ENCODE peak calls at places on chromosomes 6 and 20, in nine cellular contexts. K, W, L, Q, I, R, V, A and P are unnamed samples.

GRCh38 chr20:6704132-6704861 is 63.2 kb upstream of the BMP2 start:
- DNase-seq in K (no peak), W (peak; percentile 84), L (no peak), Q (no peak), I (no peak), R (no peak), V (no peak), A (peak; percentile 76), P (no peak)

GRCh38 chr6:42182101-42182500 is 8.9 kb downstream of the GUCA1A start:
- DNase-seq in K (no peak), W (no peak), L (no peak), Q (no peak), I (no peak), R (no peak), V (no peak), A (no peak), P (no peak)

GRCh38 chr6:147203311-147204059 is 732 bp upstream of the STXBP5 start:
- DNase-seq in K (peak; percentile 89), W (peak; percentile 78), L (peak; percentile 63), Q (peak; percentile 85), I (peak; percentile 24), R (peak; percentile 92), V (peak; percentile 69), A (peak; percentile 68), P (peak; percentile 58)

GRCh38 chr20:32114305-32114960 is 4.9 kb downstream of the TM9SF4 start:
- DNase-seq in K (no peak), W (peak; percentile 35), L (no peak), Q (no peak), I (no peak), R (no peak), V (no peak), A (no peak), P (no peak)

GRCh38 chr6:20236899-20237600 is 24.8 kb upstream of the MBOAT1 start:
- DNase-seq in K (no peak), W (no peak), L (no peak), Q (no peak), I (no peak), R (no peak), V (no peak), A (no peak), P (peak; percentile 71)

GRCh38 chr6:40732878-40733277 is 145.7 kb upstream of the LRFN2 start:
- DNase-seq in K (no peak), W (no peak), L (no peak), Q (no peak), I (no peak), R (no peak), V (no peak), A (no peak), P (no peak)

GRCh38 chr6:150720774-150721233 is 121.1 kb downstream of the PLEKHG1 start:
- DNase-seq in K (peak; percentile 66), W (no peak), L (peak; percentile 16), Q (no peak), I (peak; percentile 73), R (peak; percentile 72), V (no peak), A (no peak), P (peak; percentile 97)

GRCh38 chr6:10268111-10268510 is 146.8 kb downstream of the TFAP2A start:
- DNase-seq in K (no peak), W (no peak), L (no peak), Q (no peak), I (no peak), R (no peak), V (no peak), A (no peak), P (no peak)

GRCh38 chr20:7841291-7841966 is 98.8 kb downstream of the HAO1 start:
- DNase-seq in K (no peak), W (no peak), L (no peak), Q (no peak), I (no peak), R (no peak), V (no peak), A (peak; percentile 30), P (no peak)

GRCh38 chr6:116386581-116387299 is 16.0 kb downstream of the DSE start:
- DNase-seq in K (no peak), W (no peak), L (peak; percentile 4), Q (no peak), I (peak; percentile 49), R (no peak), V (no peak), A (peak; percentile 54), P (peak; percentile 72)

GRCh38 chr6:144115219-144115618 is 19.8 kb upstream of the SF3B5 start:
- DNase-seq in K (no peak), W (no peak), L (no peak), Q (no peak), I (no peak), R (no peak), V (no peak), A (no peak), P (no peak)

GRCh38 chr6:48610846-48611245 is 499.8 kb upstream of the PTCHD4 start:
- DNase-seq in K (no peak), W (no peak), L (no peak), Q (no peak), I (no peak), R (no peak), V (no peak), A (no peak), P (no peak)

GRCh38 chr6:158086054-158086705 is 81.9 kb downstream of the SERAC1 start:
- DNase-seq in K (no peak), W (no peak), L (no peak), Q (no peak), I (no peak), R (peak; percentile 39), V (no peak), A (no peak), P (no peak)

GRCh38 chr20:32261644-32262043 is 15.8 kb upstream of the KIF3B start:
- DNase-seq in K (no peak), W (no peak), L (no peak), Q (no peak), I (no peak), R (no peak), V (no peak), A (no peak), P (no peak)

GRCh38 chr6:3088446-3088845 is 20.2 kb downstream of the RIPK1 start:
- DNase-seq in K (no peak), W (no peak), L (peak; percentile 29), Q (no peak), I (no peak), R (no peak), V (no peak), A (no peak), P (no peak)

GRCh38 chr6:107101661-107102413 is 13.5 kb downstream of the BEND3 start:
- DNase-seq in K (no peak), W (no peak), L (no peak), Q (no peak), I (no peak), R (no peak), V (no peak), A (no peak), P (no peak)

GRCh38 chr6:156316613-156317012 is 460.6 kb upstream of the ARID1B start:
- DNase-seq in K (no peak), W (no peak), L (no peak), Q (no peak), I (no peak), R (no peak), V (no peak), A (no peak), P (no peak)

GRCh38 chr20:56761393-56761792 is 132.3 kb downstream of the TFAP2C start:
- DNase-seq in K (no peak), W (no peak), L (no peak), Q (no peak), I (no peak), R (no peak), V (no peak), A (no peak), P (no peak)

GRCh38 chr6:4401408-4402367 is 266.3 kb upstream of the ECI2 start:
- DNase-seq in K (no peak), W (no peak), L (no peak), Q (no peak), I (no peak), R (no peak), V (no peak), A (no peak), P (no peak)

GRCh38 chr6:144217797-144218196 is 67.3 kb upstream of the UTRN start:
- DNase-seq in K (no peak), W (no peak), L (no peak), Q (no peak), I (no peak), R (no peak), V (no peak), A (no peak), P (no peak)

GRCh38 chr6:1390071-1390804 is 862 bp downstream of the FOXF2 start:
- DNase-seq in K (no peak), W (no peak), L (no peak), Q (no peak), I (no peak), R (peak; percentile 47), V (no peak), A (peak; percentile 44), P (no peak)

GRCh38 chr6:39899540-39900295 is 34.5 kb downstream of the MOCS1 start:
- DNase-seq in K (no peak), W (peak; percentile 20), L (no peak), Q (no peak), I (no peak), R (no peak), V (no peak), A (no peak), P (no peak)

GRCh38 chr6:33834401-33835392 is 30.9 kb upstream of the MLN start:
- DNase-seq in K (no peak), W (no peak), L (no peak), Q (no peak), I (no peak), R (no peak), V (no peak), A (no peak), P (no peak)